ENCODE peak calls at places on chromosomes 11 and 22, in four cellular contexts. N is vagina, D is coronary artery, O is sigmoid colon. E is an unnamed sample.

GRCh38 chr11:45795379-45795778 is 9.6 kb upstream of the SLC35C1 start:
- DNase-seq in N (peak; percentile 84), D (no peak), O (peak; percentile 34), E (no peak)

GRCh38 chr11:125932301-125932700 is 13.5 kb upstream of the VSIG10L2 start:
- DNase-seq in N (peak; percentile 81), D (no peak), O (no peak), E (no peak)

GRCh38 chr11:131855320-131855719 is 484.9 kb downstream of the NTM start:
- DNase-seq in N (no peak), D (no peak), O (no peak), E (peak; percentile 35)

GRCh38 chr11:86360775-86361395 is 13.8 kb upstream of the CCDC81 start:
- DNase-seq in N (no peak), D (no peak), O (no peak), E (peak; percentile 79)

GRCh38 chr11:112694813-112695212 is 266.4 kb upstream of the NCAM1 start:
- DNase-seq in N (no peak), D (no peak), O (no peak), E (peak; percentile 13)

GRCh38 chr11:45400594-45400993 is 114.5 kb upstream of the SYT13 start:
- DNase-seq in N (no peak), D (no peak), O (no peak), E (peak; percentile 52)

GRCh38 chr11:19498986-19499669 is 213.5 kb upstream of the NAV2 start:
- DNase-seq in N (no peak), D (no peak), O (no peak), E (peak; percentile 64)

GRCh38 chr11:37988031-37988430 is 1390.0 kb upstream of the RAG2 start:
- DNase-seq in N (no peak), D (no peak), O (no peak), E (peak; percentile 35)

GRCh38 chr22:41907436-41908401 is 7.2 kb downstream of the SHISA8 start:
- DNase-seq in N (no peak), D (no peak), O (no peak), E (no peak)

GRCh38 chr11:10087621-10088225 is 206.3 kb downstream of the SBF2 start:
- DNase-seq in N (no peak), D (no peak), O (no peak), E (peak; percentile 16)

GRCh38 chr11:111299111-111300026 is 1.0 kb downstream of the POU2AF3 start:
- DNase-seq in N (no peak), D (no peak), O (peak; percentile 83), E (peak; percentile 47)
- H3K4me3 ChIP-seq in N (peak overlapping the region; percentile 74), D (peak overlapping the region; percentile 94), O (peak overlapping the region; percentile 76), E (peak overlapping the region; percentile 71)

GRCh38 chr11:130121430-130121978 is 38.1 kb upstream of the ST14 start:
- DNase-seq in N (no peak), D (no peak), O (no peak), E (peak; percentile 69)
- H3K4me3 ChIP-seq in N (no peak overlapping the region), D (no peak overlapping the region), O (no peak overlapping the region), E (no peak overlapping the region)

GRCh38 chr11:114295676-114296081 is 520 bp upstream of the NNMT start:
- DNase-seq in N (peak; percentile 87), D (peak; percentile 74), O (no peak), E (no peak)

GRCh38 chr11:114297806-114298700 is 1.9 kb downstream of the NNMT start:
- DNase-seq in N (no peak), D (no peak), O (no peak), E (peak; percentile 70)

GRCh38 chr11:114296190-114296978 is at the start of gene NNMT:
- DNase-seq in N (no peak), D (peak; percentile 92), O (peak; percentile 90), E (peak; percentile 99)

GRCh38 chr11:114298701-114299090 is 2.5 kb downstream of the NNMT start:
- DNase-seq in N (no peak), D (no peak), O (no peak), E (peak; percentile 60)

DNA sequence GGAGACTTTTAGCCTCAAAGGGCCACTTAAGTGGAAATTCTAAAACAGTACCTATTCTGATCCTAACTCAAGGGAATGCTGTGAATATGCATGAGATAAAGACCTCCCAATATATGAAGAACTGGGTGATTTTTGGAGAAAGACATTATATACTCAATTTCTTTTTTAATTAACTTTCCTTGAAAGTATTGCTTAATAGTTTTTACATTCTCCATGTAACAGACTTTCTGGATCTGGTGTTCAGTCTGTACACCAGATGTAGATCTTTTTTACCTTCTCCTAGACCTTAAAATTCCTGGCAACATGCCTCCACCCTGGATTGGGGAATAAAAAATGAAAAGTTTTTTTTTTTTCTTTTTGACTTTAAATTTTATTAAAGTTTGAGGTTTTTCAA is 777 bp downstream of the NNMT start:
- DNase-seq in N (no peak), D (peak; percentile 73), O (no peak), E (peak; percentile 51)
- H3K4me3 ChIP-seq in N (peak overlapping the region; percentile 43), D (peak overlapping the region; percentile 73), O (peak overlapping the region; percentile 36), E (peak overlapping the region; percentile 87)

GRCh38 chr22:36111316-36111715 is 49.2 kb downstream of the APOL3 start:
- DNase-seq in N (no peak), D (no peak), O (peak; percentile 54), E (no peak)

GRCh38 chr22:36113121-36113520 is 47.4 kb downstream of the APOL3 start:
- DNase-seq in N (no peak), D (no peak), O (peak; percentile 33), E (no peak)

GRCh38 chr22:36106910-36107309 is 53.6 kb downstream of the APOL3 start:
- DNase-seq in N (no peak), D (no peak), O (no peak), E (no peak)

GRCh38 chr22:36107436-36107835 is 53.1 kb downstream of the APOL3 start:
- DNase-seq in N (no peak), D (no peak), O (peak; percentile 18), E (no peak)

DNA sequence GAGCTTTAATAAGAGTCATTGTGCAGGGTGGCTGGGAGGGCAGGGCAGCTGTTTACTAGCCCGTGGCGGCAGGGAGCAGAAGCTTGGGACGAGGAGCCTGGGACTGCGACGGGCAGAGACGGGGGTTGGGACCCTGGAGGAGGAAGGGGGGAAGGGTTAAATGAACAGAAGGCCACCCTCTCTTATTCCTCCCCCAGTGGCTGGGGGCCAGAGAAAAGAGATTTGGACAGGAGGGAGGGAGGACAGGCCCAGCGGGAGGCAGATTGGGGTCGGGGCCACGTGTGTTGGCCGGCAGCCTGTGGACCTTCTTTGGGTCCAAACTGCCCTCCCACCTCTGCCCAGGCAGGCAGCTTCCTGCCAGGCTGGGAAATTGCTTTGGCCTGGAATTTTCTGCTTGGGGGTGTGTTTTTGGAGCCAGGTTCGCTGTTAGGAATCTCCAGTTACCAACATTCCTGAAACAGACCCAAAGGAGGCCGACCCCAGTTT is 50.2 kb downstream of the APOL3 start:
- DNase-seq in N (no peak), D (no peak), O (peak; percentile 54), E (peak; percentile 35)
- H3K4me3 ChIP-seq in N (no peak overlapping the region), D (peak overlapping the region; percentile 30), O (no peak overlapping the region), E (no peak overlapping the region)

GRCh38 chr11:114673661-114674060 is 4.7 kb upstream of the NXPE2 start:
- DNase-seq in N (no peak), D (no peak), O (no peak), E (no peak)
- H3K4me3 ChIP-seq in N (no peak overlapping the region), D (no peak overlapping the region), O (no peak overlapping the region), E (no peak overlapping the region)

GRCh38 chr11:1570531-1570895 is 1.6 kb downstream of the DUSP8 start:
- DNase-seq in N (peak; percentile 84), D (no peak), O (peak; percentile 63), E (no peak)
- H3K4me3 ChIP-seq in N (peak overlapping the region; percentile 75), D (peak overlapping the region; percentile 81), O (peak overlapping the region; percentile 48), E (no peak overlapping the region)